ENCODE peak calls at places on chromosome 15, in nine cellular contexts. J is fibroblast of lung, E is breast epithelium, X is hepatocyte, V is astrocyte, M is Caco-2, R is brain microvascular endothelial cell, O is tibial nerve, U is RWPE2. H is an unnamed sample.

GRCh38 chr15:61639491-61639890 is 410.4 kb upstream of the RORA start:
- DNase-seq in J (no peak), E (no peak), X (no peak), V (no peak), M (no peak), R (no peak), O (no peak), U (no peak), H (no peak)

GRCh38 chr15:41926184-41927056 is 32.6 kb upstream of the SPTBN5 start:
- DNase-seq in J (no peak), E (no peak), X (peak), V (no peak), M (no peak), R (no peak), O (no peak), U (no peak), H (peak)

GRCh38 chr15:20349774-20350498 is 191.7 kb downstream of the GOLGA6L6 start:
- DNase-seq in J (no peak), E (peak), X (peak), V (no peak), M (peak), R (no peak), O (no peak), U (peak), H (no peak)

GRCh38 chr15:49815937-49816336 is 195.1 kb downstream of the DTWD1 start:
- DNase-seq in J (peak), E (no peak), X (peak), V (peak), M (no peak), R (peak), O (no peak), U (no peak), H (peak)

GRCh38 chr15:42220216-42220615 is 12.1 kb upstream of the VPS39 start:
- DNase-seq in J (no peak), E (no peak), X (no peak), V (no peak), M (no peak), R (no peak), O (no peak), U (no peak), H (peak)

GRCh38 chr15:80870893-80871292 is 91.7 kb downstream of the CEMIP start:
- DNase-seq in J (no peak), E (no peak), X (no peak), V (no peak), M (no peak), R (no peak), O (peak), U (no peak), H (no peak)

GRCh38 chr15:38531509-38531908 is 33.1 kb downstream of the RASGRP1 start:
- DNase-seq in J (peak), E (no peak), X (no peak), V (peak), M (no peak), R (peak), O (no peak), U (no peak), H (peak)

GRCh38 chr15:31275331-31276262 is 51.0 kb upstream of the KLF13 start:
- DNase-seq in J (no peak), E (peak), X (no peak), V (no peak), M (peak), R (no peak), O (no peak), U (peak), H (no peak)

GRCh38 chr15:39530446-39531342 is 50.2 kb upstream of the THBS1 start:
- DNase-seq in J (peak), E (no peak), X (no peak), V (no peak), M (peak), R (no peak), O (no peak), U (no peak), H (peak)

GRCh38 chr15:74036271-74037170 is 42.0 kb downstream of the PML start:
- DNase-seq in J (peak), E (no peak), X (peak), V (peak), M (peak), R (peak), O (peak), U (no peak), H (peak)

GRCh38 chr15:72368895-72369294 is 6.9 kb downstream of the HEXA start:
- DNase-seq in J (no peak), E (no peak), X (no peak), V (no peak), M (no peak), R (no peak), O (peak), U (no peak), H (no peak)

GRCh38 chr15:28096720-28097431 is 2.2 kb downstream of the OCA2 start:
- DNase-seq in J (peak), E (no peak), X (peak), V (no peak), M (no peak), R (no peak), O (no peak), U (no peak), H (no peak)

GRCh38 chr15:64067564-64068030 is 21.3 kb upstream of the DAPK2 start:
- DNase-seq in J (peak), E (peak), X (peak), V (no peak), M (peak), R (peak), O (peak), U (no peak), H (peak)

GRCh38 chr15:63984331-63984730 is 62.0 kb downstream of the DAPK2 start:
- DNase-seq in J (no peak), E (no peak), X (no peak), V (no peak), M (no peak), R (no peak), O (no peak), U (no peak), H (no peak)

GRCh38 chr15:59172289-59172901 is 34.2 kb upstream of the LDHAL6B start:
- DNase-seq in J (no peak), E (no peak), X (no peak), V (no peak), M (no peak), R (no peak), O (no peak), U (peak), H (no peak)
- TF ChIP-seq CTCF in J (peak), E (no peak), X (no peak), V (peak), M (peak), R (peak), O (no peak), U (no peak), H (peak)

GRCh38 chr15:88636654-88637053 is 2.2 kb upstream of the ISG20 start:
- DNase-seq in J (no peak), E (no peak), X (no peak), V (no peak), M (no peak), R (peak), O (no peak), U (no peak), H (no peak)

GRCh38 chr15:88636039-88636438 is 2.8 kb upstream of the ISG20 start:
- DNase-seq in J (no peak), E (peak), X (peak), V (no peak), M (no peak), R (no peak), O (no peak), U (peak), H (no peak)

GRCh38 chr15:88638626-88639372 is at the start of gene ISG20:
- DNase-seq in J (peak), E (peak), X (peak), V (peak), M (peak), R (peak), O (peak), U (peak), H (peak)

GRCh38 chr15:88637436-88637835 is 1.4 kb upstream of the ISG20 start:
- DNase-seq in J (no peak), E (no peak), X (no peak), V (no peak), M (no peak), R (no peak), O (no peak), U (no peak), H (no peak)

DNA sequence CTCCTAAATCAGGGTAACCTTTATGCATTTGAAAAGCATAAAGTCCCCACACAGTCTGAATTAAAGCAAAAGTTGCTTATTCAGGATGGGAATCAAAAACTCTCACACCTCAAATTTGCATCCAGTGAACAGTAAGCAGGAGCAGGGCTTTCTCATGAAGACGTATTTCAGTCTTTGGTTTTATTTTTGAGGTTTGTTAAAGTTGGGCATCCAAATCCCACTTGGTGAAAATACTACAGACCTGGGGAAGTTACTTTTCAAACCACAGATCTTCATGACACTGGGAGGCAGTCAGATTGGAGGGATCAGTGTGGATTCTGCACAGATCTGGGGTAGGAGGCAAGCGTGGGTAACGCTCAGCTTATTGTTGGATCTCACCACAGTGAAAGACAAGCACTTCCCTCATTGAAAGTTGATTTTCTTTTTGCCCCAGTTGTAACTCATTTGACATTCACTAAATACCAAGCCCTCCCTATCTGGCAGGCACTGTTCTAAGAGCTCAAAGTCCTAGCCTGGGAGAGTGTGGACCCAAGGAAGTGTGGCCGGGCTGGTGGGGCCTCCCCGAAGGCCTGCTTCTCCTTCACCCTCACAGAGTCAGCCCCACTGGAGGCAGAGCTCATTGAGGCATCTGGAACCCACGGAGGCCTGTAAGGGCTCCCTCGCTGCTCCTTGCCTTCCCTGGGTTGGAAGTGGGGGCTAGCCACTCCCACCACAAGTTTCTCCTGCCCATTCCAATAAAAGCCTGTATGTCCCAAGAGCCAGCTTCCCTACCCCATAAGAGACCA is 783 bp upstream of the ISG20 start:
- DNase-seq in J (no peak), E (no peak), X (peak), V (no peak), M (peak), R (no peak), O (no peak), U (no peak), H (no peak)
- H3K4me3 ChIP-seq in J (no peak), E (peak), X (no peak), V (peak), M (peak), R (peak), O (peak), U (no peak), H (no peak)

DNA sequence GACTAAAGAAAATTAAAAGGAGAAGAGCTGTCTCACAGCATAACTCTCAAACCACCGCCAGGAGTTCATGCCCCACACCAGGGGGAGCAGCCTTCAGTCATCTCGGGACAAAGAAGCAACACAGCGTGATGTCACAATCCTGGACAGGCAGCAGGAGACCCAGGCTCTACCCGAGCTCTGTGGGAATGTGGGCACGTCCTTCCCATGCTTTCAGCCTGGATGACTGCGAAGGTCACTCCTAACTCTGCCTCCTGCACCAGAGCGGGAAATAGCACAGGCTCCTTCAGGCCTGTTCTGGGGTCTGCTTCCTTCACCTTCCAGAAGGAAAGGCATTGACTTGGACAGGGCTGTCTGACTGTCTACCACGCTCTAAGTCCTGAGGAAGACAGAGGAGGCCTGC is 31.3 kb downstream of the NOX5 start:
- DNase-seq in J (peak), E (no peak), X (peak), V (peak), M (peak), R (peak), O (no peak), U (no peak), H (peak)
- TF ChIP-seq CTCF in J (peak), E (no peak), X (peak), V (peak), M (peak), R (peak), O (no peak), U (no peak), H (peak)

GRCh38 chr15:65916664-65917406 is 47.5 kb downstream of the RAB11A start:
- DNase-seq in J (peak), E (peak), X (peak), V (peak), M (peak), R (peak), O (peak), U (peak), H (peak)
- H3K4me3 ChIP-seq in J (no peak), E (no peak), X (no peak), V (no peak), M (no peak), R (no peak), O (no peak), U (no peak), H (no peak)

DNA sequence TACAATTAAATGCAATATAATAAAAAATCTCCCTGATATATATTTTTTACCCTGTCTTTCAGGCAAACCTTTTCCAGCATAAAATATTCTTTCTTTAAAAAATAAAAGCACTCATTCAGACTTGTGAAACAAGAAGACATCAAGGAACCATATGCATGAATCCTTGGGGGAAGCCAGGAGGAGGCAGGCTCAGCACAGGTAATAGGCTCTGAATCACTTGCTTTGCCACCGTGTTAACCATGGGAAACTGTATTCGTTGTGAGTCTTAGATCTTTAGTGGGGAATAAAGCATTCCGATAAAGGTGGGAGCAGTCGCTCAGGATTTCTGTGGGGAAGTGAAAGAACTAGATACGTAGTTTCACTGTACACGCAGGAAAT is 42.4 kb downstream of the FBN1 start:
- DNase-seq in J (peak), E (no peak), X (no peak), V (peak), M (no peak), R (no peak), O (no peak), U (no peak), H (peak)
- TF ChIP-seq CTCF in J (no peak), E (no peak), X (no peak), V (no peak), M (no peak), R (peak), O (no peak), U (no peak), H (peak)